ENCODE peak calls at places on chromosomes 11 and 22, in four cellular contexts. One of them, this sample, is unnamed.

GRCh38 chr11:1121343-1122331 is 36.1 kb upstream of the MUC5AC start:
- DNase-seq in Peyer's patch: peak; percentile 38
- DNase-seq in psoas muscle: no peak
- DNase-seq in posterior vena cava: peak; percentile 77
- DNase-seq in this sample: peak; percentile 89

GRCh38 chr11:123594188-123594901 is 60.1 kb downstream of the SCN3B start:
- DNase-seq in psoas muscle: no peak
- DNase-seq in posterior vena cava: no peak
- DNase-seq in Peyer's patch: no peak
- DNase-seq in this sample: no peak

GRCh38 chr11:106482920-106483761 is 405.7 kb downstream of the AASDHPPT start:
- DNase-seq in posterior vena cava: no peak
- DNase-seq in psoas muscle: no peak
- DNase-seq in Peyer's patch: no peak
- DNase-seq in this sample: peak; percentile 39

GRCh38 chr11:75280227-75280671 is 39.7 kb downstream of the TPBGL start:
- DNase-seq in Peyer's patch: peak; percentile 88
- DNase-seq in posterior vena cava: peak; percentile 91
- DNase-seq in psoas muscle: peak; percentile 66
- DNase-seq in this sample: peak; percentile 97

GRCh38 chr11:69010964-69011623 is 2.0 kb downstream of the MRGPRF start:
- DNase-seq in psoas muscle: peak; percentile 82
- DNase-seq in Peyer's patch: peak; percentile 75
- DNase-seq in posterior vena cava: peak; percentile 93
- DNase-seq in this sample: peak; percentile 98

GRCh38 chr11:67120456-67120855 is 1.4 kb downstream of the KDM2A start:
- DNase-seq in posterior vena cava: no peak
- DNase-seq in psoas muscle: no peak
- DNase-seq in Peyer's patch: peak; percentile 17
- DNase-seq in this sample: no peak

GRCh38 chr11:73359930-73360742 is 16.1 kb upstream of the RELT start:
- DNase-seq in psoas muscle: peak; percentile 65
- DNase-seq in posterior vena cava: no peak
- DNase-seq in Peyer's patch: no peak
- DNase-seq in this sample: peak; percentile 95

GRCh38 chr11:73931039-73931645 is 19.7 kb upstream of the DNAJB13 start:
- DNase-seq in posterior vena cava: no peak
- DNase-seq in psoas muscle: no peak
- DNase-seq in Peyer's patch: peak; percentile 49
- DNase-seq in this sample: peak; percentile 92

GRCh38 chr11:81394324-81394723 is 1339.3 kb downstream of the FAM181B start:
- DNase-seq in Peyer's patch: no peak
- DNase-seq in psoas muscle: no peak
- DNase-seq in posterior vena cava: no peak
- DNase-seq in this sample: no peak

GRCh38 chr22:43004362-43005035 is 10.4 kb downstream of the PACSIN2 start:
- DNase-seq in posterior vena cava: no peak
- DNase-seq in Peyer's patch: peak; percentile 87
- DNase-seq in psoas muscle: no peak
- DNase-seq in this sample: peak; percentile 61

GRCh38 chr22:35540600-35541253 is at the start of gene RASD2:
- DNase-seq in Peyer's patch: peak; percentile 61
- DNase-seq in posterior vena cava: no peak
- DNase-seq in psoas muscle: peak; percentile 39
- DNase-seq in this sample: peak; percentile 87

GRCh38 chr11:123011510-123011909 is 29.9 kb upstream of the BSX start:
- DNase-seq in Peyer's patch: no peak
- DNase-seq in posterior vena cava: no peak
- DNase-seq in psoas muscle: no peak
- DNase-seq in this sample: no peak

GRCh38 chr11:88280673-88281316 is 56.7 kb downstream of the CTSC start:
- DNase-seq in psoas muscle: no peak
- DNase-seq in Peyer's patch: no peak
- DNase-seq in posterior vena cava: no peak
- DNase-seq in this sample: no peak

GRCh38 chr22:19042285-19043110 is 79.7 kb downstream of the DGCR2 start:
- DNase-seq in Peyer's patch: peak; percentile 38
- DNase-seq in posterior vena cava: peak; percentile 73
- DNase-seq in psoas muscle: no peak
- DNase-seq in this sample: peak; percentile 59

GRCh38 chr11:1371836-1372465 is 17.8 kb upstream of the BRSK2 start:
- DNase-seq in Peyer's patch: no peak
- DNase-seq in posterior vena cava: no peak
- DNase-seq in psoas muscle: no peak
- DNase-seq in this sample: no peak

GRCh38 chr11:134144744-134145143 is 75.9 kb downstream of the JAM3 start:
- DNase-seq in psoas muscle: no peak
- DNase-seq in posterior vena cava: no peak
- DNase-seq in Peyer's patch: no peak
- DNase-seq in this sample: no peak

GRCh38 chr11:40867991-40868685 is 591.3 kb downstream of the LRRC4C start:
- DNase-seq in posterior vena cava: no peak
- DNase-seq in Peyer's patch: no peak
- DNase-seq in psoas muscle: no peak
- DNase-seq in this sample: no peak

GRCh38 chr22:49727191-49727880 is 100.3 kb downstream of the BRD1 start:
- DNase-seq in psoas muscle: no peak
- DNase-seq in posterior vena cava: peak; percentile 64
- DNase-seq in Peyer's patch: no peak
- DNase-seq in this sample: no peak

GRCh38 chr11:1825785-1826451 is 8.9 kb upstream of the SYT8 start:
- DNase-seq in posterior vena cava: peak; percentile 78
- DNase-seq in psoas muscle: no peak
- DNase-seq in Peyer's patch: no peak
- DNase-seq in this sample: peak; percentile 76

GRCh38 chr11:12019867-12020416 is 11.5 kb upstream of the DKK3 start:
- DNase-seq in posterior vena cava: no peak
- DNase-seq in psoas muscle: no peak
- DNase-seq in Peyer's patch: no peak
- DNase-seq in this sample: no peak

GRCh38 chr11:17564687-17565042 is 17.6 kb downstream of the OTOG start:
- DNase-seq in Peyer's patch: no peak
- DNase-seq in posterior vena cava: no peak
- DNase-seq in psoas muscle: no peak
- DNase-seq in this sample: no peak

GRCh38 chr11:113141010-113141409 is 173.4 kb upstream of the TTC12 start:
- DNase-seq in psoas muscle: no peak
- DNase-seq in Peyer's patch: no peak
- DNase-seq in posterior vena cava: no peak
- DNase-seq in this sample: no peak

GRCh38 chr22:45064313-45065268 is 54.8 kb upstream of the PHF21B start:
- DNase-seq in Peyer's patch: no peak
- DNase-seq in psoas muscle: no peak
- DNase-seq in posterior vena cava: no peak
- DNase-seq in this sample: peak; percentile 96

GRCh38 chr11:88801484-88802123 is 264.2 kb downstream of the GRM5 start:
- DNase-seq in posterior vena cava: no peak
- DNase-seq in Peyer's patch: no peak
- DNase-seq in psoas muscle: no peak
- DNase-seq in this sample: no peak

GRCh38 chr11:43833657-43834073 is 47.0 kb upstream of the ALKBH3 start:
- DNase-seq in psoas muscle: no peak
- DNase-seq in posterior vena cava: no peak
- DNase-seq in Peyer's patch: no peak
- DNase-seq in this sample: no peak